ENCODE peak calls at places on chromosomes 1 and 21, in nine cellular contexts. R is heart right ventricle; G is PC-9; E is CD4-positive, alpha-beta memory T cell; L is endothelial cell of umbilical vein; K is aorta; P is upper lobe of right lung; C is AG04450; N is transverse colon. Z is an unnamed sample.

GRCh38 chr1:33654267-33654832 is 181.9 kb downstream of the ZSCAN20 start:
- DNase-seq in R (no peak), G (no peak), E (no peak), L (no peak), K (no peak), P (no peak), C (no peak), N (no peak), Z (no peak)

GRCh38 chr21:37700641-37701202 is 215.5 kb downstream of the KCNJ6 start:
- DNase-seq in R (peak; percentile 11), G (peak; percentile 53), E (peak; percentile 6), L (peak; percentile 56), K (no peak), P (no peak), C (peak; percentile 61), N (no peak), Z (no peak)

GRCh38 chr1:209704584-209704983 is at the start of gene HSD11B1:
- DNase-seq in R (peak; percentile 66), G (no peak), E (no peak), L (no peak), K (peak; percentile 79), P (peak; percentile 64), C (peak; percentile 86), N (peak; percentile 57), Z (peak; percentile 87)

GRCh38 chr1:184754479-184755225 is at the start of gene EDEM3:
- DNase-seq in R (peak; percentile 100), G (peak; percentile 98), E (peak; percentile 100), L (peak; percentile 99), K (peak; percentile 98), P (peak; percentile 99), C (peak; percentile 98), N (peak; percentile 98), Z (peak; percentile 98)

GRCh38 chr1:74340656-74341055 is 105.5 kb downstream of the TNNI3K start:
- DNase-seq in R (no peak), G (no peak), E (no peak), L (no peak), K (no peak), P (no peak), C (no peak), N (no peak), Z (no peak)

GRCh38 chr21:20997308-20997632 is 939 bp upstream of the NCAM2 start:
- DNase-seq in R (no peak), G (no peak), E (no peak), L (no peak), K (no peak), P (no peak), C (no peak), N (no peak), Z (no peak)

GRCh38 chr1:15128520-15129313 is 24.8 kb upstream of the TMEM51 start:
- DNase-seq in R (peak; percentile 59), G (no peak), E (peak; percentile 44), L (peak; percentile 78), K (peak; percentile 86), P (peak; percentile 83), C (no peak), N (peak; percentile 81), Z (peak; percentile 64)

GRCh38 chr21:19523731-19524130 is 1120.1 kb upstream of the TMPRSS15 start:
- DNase-seq in R (no peak), G (no peak), E (no peak), L (no peak), K (no peak), P (no peak), C (no peak), N (no peak), Z (no peak)

GRCh38 chr1:41954533-41954944 is 35.8 kb upstream of the HIVEP3 start:
- DNase-seq in R (no peak), G (peak; percentile 97), E (no peak), L (peak; percentile 79), K (no peak), P (no peak), C (peak; percentile 51), N (no peak), Z (no peak)

GRCh38 chr21:26148834-26149354 is 21.7 kb downstream of the APP start:
- DNase-seq in R (no peak), G (no peak), E (no peak), L (peak; percentile 68), K (no peak), P (no peak), C (no peak), N (no peak), Z (no peak)

DNA sequence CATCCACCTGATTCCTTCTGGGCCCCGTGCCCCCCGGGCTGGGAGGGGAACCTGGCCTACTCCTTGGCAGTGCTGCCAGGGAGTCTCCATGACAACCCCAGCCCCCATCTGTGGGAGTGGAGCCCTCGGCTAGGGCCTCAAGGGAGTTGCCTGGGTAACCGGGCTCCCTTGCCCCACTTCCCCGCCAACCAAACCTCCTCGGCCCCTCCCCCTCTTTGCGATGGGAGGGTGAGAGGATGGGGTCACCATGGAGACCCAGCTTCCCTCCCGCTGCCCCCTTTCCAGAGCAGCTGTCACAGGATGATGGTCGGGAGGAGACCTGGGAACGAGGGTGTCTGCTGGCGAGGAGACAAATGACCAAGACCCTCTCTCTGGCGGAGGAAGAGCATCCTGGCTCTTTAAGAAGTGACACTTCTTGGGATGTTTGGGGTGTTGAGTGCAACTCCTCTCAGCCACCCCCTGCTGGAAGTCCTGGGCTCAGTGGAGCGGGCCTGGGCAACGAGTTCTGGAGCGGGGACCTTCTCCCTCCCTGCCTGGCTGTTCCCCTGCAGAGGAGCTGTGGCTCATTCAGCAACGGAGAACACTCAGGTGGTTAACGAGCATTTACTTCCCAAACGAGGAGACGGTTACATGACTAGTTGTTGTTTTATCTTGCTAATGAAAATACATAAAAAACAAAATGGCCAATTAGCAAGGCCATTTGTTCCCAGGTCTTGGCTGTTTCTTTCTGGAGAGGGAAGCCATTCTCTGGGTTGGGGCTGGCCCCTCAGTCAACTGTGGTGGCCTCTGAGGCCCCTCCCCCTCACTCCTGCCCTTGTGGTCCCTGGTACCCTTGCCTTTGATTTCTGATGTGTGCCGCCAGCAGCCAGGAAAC is 82.8 kb downstream of the UBIAD1 start:
- DNase-seq in R (no peak), G (no peak), E (no peak), L (no peak), K (no peak), P (no peak), C (no peak), N (no peak), Z (no peak)
- H3K27ac ChIP-seq in R (no peak overlapping the region), G (no peak overlapping the region), E (no peak overlapping the region), L (no peak overlapping the region), K (no peak overlapping the region), P (no peak overlapping the region), C (no peak overlapping the region), N (no peak overlapping the region), Z (no peak overlapping the region)

DNA sequence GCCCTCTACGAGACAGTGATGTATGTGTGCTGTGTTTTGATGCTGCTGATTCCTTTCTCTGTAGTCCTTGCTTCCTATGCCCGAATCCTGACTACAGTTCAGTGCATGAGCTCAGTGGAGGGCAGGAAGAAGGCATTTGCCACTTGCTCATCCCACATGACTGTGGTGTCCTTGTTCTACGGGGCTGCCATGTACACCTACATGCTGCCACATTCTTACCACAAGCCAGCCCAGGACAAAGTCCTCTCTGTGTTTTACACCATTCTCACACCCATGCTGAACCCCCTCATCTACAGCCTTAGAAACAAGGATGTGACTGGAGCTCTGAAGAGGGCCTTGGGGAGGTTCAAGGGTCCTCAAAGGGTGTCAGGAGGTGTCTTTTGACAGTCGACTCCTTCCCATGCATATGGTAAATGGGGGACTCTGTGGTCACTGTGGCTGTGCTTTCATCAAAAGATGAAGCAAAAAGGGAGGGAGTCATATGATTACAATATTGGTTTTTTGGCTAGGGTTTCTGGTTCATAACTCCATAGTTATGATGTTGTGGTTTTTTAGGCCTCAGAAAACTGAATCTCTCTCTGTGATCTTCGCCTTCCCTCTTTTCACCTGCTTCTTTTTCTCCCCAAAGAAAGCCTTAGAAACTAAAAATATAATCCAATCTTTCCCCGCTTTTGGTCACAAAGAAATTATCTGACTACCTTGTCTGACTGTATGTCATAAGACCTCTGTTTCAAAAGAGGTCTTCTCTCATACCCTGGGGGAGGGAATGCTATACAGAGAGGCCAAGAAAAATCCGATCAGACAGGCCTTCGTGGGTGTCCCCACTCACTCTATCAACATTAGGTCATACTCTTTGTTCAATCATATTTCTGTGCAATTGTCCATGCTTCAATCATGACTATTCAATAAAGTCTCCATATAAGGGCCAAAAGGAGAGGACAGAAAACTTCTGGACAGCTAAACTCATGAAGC is 4.2 kb downstream of the OR2T1 start:
- DNase-seq in R (no peak), G (no peak), E (no peak), L (no peak), K (no peak), P (no peak), C (no peak), N (no peak), Z (no peak)
- H3K9me3 ChIP-seq in R (peaks cover 5% of the 10 kb centered on the region), G (no peaks in the 10 kb centered on the region), E (no peaks in the 10 kb centered on the region), L (peaks cover 3% of the 10 kb centered on the region), K (peaks cover 4% of the 10 kb centered on the region), P (no peaks in the 10 kb centered on the region), C (peaks cover 21% of the 10 kb centered on the region), N (no peaks in the 10 kb centered on the region), Z (no peaks in the 10 kb centered on the region)

GRCh38 chr1:8412183-8412831 is 94.4 kb downstream of the SLC45A1 start:
- DNase-seq in R (peak; percentile 29), G (no peak), E (no peak), L (peak; percentile 96), K (no peak), P (no peak), C (peak; percentile 58), N (peak; percentile 47), Z (peak; percentile 53)
- H3K27ac ChIP-seq in R (peak overlapping the region; percentile 46), G (no peak overlapping the region), E (no peak overlapping the region), L (peak overlapping the region; percentile 91), K (peak overlapping the region; percentile 36), P (peak overlapping the region; percentile 40), C (peak overlapping the region; percentile 58), N (peak overlapping the region; percentile 91), Z (peak overlapping the region; percentile 81)

GRCh38 chr1:247043406-247043805 is 35.2 kb downstream of the ZNF670 start:
- DNase-seq in R (no peak), G (no peak), E (no peak), L (no peak), K (no peak), P (no peak), C (no peak), N (no peak), Z (no peak)

GRCh38 chr1:247047702-247048101 is 30.9 kb downstream of the ZNF670 start:
- DNase-seq in R (no peak), G (no peak), E (no peak), L (no peak), K (no peak), P (no peak), C (no peak), N (no peak), Z (no peak)

DNA sequence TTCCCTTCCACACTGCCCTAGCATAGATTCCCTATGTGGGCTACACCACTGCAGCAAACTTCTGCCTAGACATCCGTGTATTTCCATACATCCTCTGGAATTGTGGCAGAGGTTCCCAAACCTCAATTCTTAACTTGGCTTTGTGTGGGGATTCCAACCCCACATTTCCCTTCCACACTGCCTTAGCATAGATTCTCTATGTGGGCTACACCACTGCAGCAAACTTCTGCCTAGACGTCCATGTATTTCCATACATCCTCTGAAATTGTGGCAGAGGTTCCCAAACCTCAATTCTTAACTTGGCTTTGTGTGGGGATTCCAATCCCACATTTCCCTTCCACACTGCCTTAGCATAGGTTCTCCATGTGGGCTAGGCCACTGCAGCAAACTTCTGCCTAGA is 31.4 kb downstream of the ZNF670 start:
- DNase-seq in R (no peak), G (no peak), E (no peak), L (no peak), K (no peak), P (no peak), C (no peak), N (no peak), Z (no peak)
- H3K9me3 ChIP-seq in R (peaks cover 22% of the 10 kb centered on the region), G (peaks cover 21% of the 10 kb centered on the region), E (peaks cover 40% of the 10 kb centered on the region), L (no peaks in the 10 kb centered on the region), K (peaks cover 26% of the 10 kb centered on the region), P (peaks cover 4% of the 10 kb centered on the region), C (peaks cover 44% of the 10 kb centered on the region), N (peaks cover 44% of the 10 kb centered on the region), Z (peaks cover 15% of the 10 kb centered on the region)